ENCODE peak calls at places on chromosomes 6 and 20, in five cellular contexts. J, D, I, A and L are unnamed samples.

GRCh38 chr20:263701-264100 is 6.2 kb downstream of the DEFB132 start:
- DNase-seq in J (no peak), D (no peak), I (no peak), A (no peak), L (no peak)

GRCh38 chr6:157274116-157274470 is 49.2 kb downstream of the TMEM242 start:
- DNase-seq in J (no peak), D (no peak), I (no peak), A (no peak), L (no peak)

GRCh38 chr20:41540916-41541315 is 77.3 kb downstream of the CHD6 start:
- DNase-seq in J (no peak), D (no peak), I (no peak), A (no peak), L (no peak)

GRCh38 chr20:58712823-58713731 is 20.5 kb downstream of the NPEPL1 start:
- DNase-seq in J (no peak), D (no peak), I (no peak), A (peak; percentile 43), L (no peak)

GRCh38 chr6:55958790-55959189 is 83.4 kb upstream of the BMP5 start:
- DNase-seq in J (no peak), D (no peak), I (no peak), A (no peak), L (no peak)

GRCh38 chr6:168128006-168128630 is 49.1 kb upstream of the FRMD1 start:
- DNase-seq in J (no peak), D (no peak), I (no peak), A (peak; percentile 36), L (no peak)

GRCh38 chr20:42192321-42192720 is 574.1 kb upstream of the CHD6 start:
- DNase-seq in J (no peak), D (no peak), I (no peak), A (no peak), L (no peak)

GRCh38 chr6:157244175-157244574 is 79.1 kb downstream of the TMEM242 start:
- DNase-seq in J (peak; percentile 60), D (no peak), I (peak; percentile 63), A (no peak), L (no peak)

GRCh38 chr20:32556312-32557184 is 28.6 kb downstream of the NOL4L start:
- DNase-seq in J (no peak), D (no peak), I (no peak), A (no peak), L (no peak)

GRCh38 chr20:4064118-4064962 is 49.0 kb upstream of the RNF24 start:
- DNase-seq in J (peak; percentile 93), D (peak; percentile 65), I (peak; percentile 94), A (peak; percentile 80), L (no peak)

GRCh38 chr6:73548458-73549446 is 27.9 kb upstream of the EEF1A1 start:
- DNase-seq in J (no peak), D (no peak), I (no peak), A (no peak), L (no peak)

GRCh38 chr6:138692058-138692977 is 81.3 kb upstream of the CCDC28A start:
- DNase-seq in J (peak; percentile 50), D (peak; percentile 65), I (peak; percentile 71), A (peak; percentile 87), L (peak; percentile 72)

GRCh38 chr20:51861726-51862466 is 59.6 kb upstream of the SALL4 start:
- DNase-seq in J (no peak), D (peak; percentile 80), I (peak; percentile 41), A (no peak), L (no peak)

GRCh38 chr20:25290646-25291431 is 43.0 kb downstream of the PYGB start:
- DNase-seq in J (no peak), D (no peak), I (no peak), A (no peak), L (no peak)

GRCh38 chr6:27601668-27602254 is 128.9 kb upstream of the ZNF184 start:
- DNase-seq in J (no peak), D (peak; percentile 93), I (peak; percentile 28), A (peak; percentile 65), L (no peak)

GRCh38 chr6:127120787-127121636 is 2.5 kb downstream of the RSPO3 start:
- DNase-seq in J (peak; percentile 79), D (peak; percentile 87), I (peak; percentile 75), A (peak; percentile 89), L (peak; percentile 78)

GRCh38 chr6:37131960-37132253 is 38.0 kb upstream of the PIM1 start:
- DNase-seq in J (no peak), D (no peak), I (no peak), A (no peak), L (no peak)

GRCh38 chr20:58554541-58554940 is 39.3 kb upstream of the APCDD1L start:
- DNase-seq in J (no peak), D (no peak), I (no peak), A (no peak), L (no peak)

GRCh38 chr20:2865101-2865500 is 8.2 kb upstream of the PTPRA start:
- DNase-seq in J (no peak), D (no peak), I (no peak), A (no peak), L (no peak)

GRCh38 chr6:168841609-168842278 is 400.8 kb downstream of the SMOC2 start:
- DNase-seq in J (no peak), D (no peak), I (no peak), A (no peak), L (no peak)

GRCh38 chr20:38127011-38127621 is 38.0 kb downstream of the TGM2 start:
- DNase-seq in J (peak; percentile 83), D (no peak), I (peak; percentile 86), A (no peak), L (no peak)

GRCh38 chr20:53959849-53960585 is 110.4 kb downstream of the BCAS1 start:
- DNase-seq in J (no peak), D (no peak), I (peak; percentile 10), A (no peak), L (no peak)

GRCh38 chr20:32516583-32516982 is 68.5 kb downstream of the NOL4L start:
- DNase-seq in J (no peak), D (no peak), I (no peak), A (no peak), L (no peak)

GRCh38 chr6:42819803-42820508 is 38.1 kb downstream of the BICRAL start:
- DNase-seq in J (no peak), D (peak; percentile 63), I (peak; percentile 10), A (no peak), L (no peak)

GRCh38 chr6:130993292-130993765 is 69.7 kb downstream of the EPB41L2 start:
- DNase-seq in J (no peak), D (peak; percentile 95), I (no peak), A (no peak), L (no peak)

GRCh38 chr20:31484001-31484400 is 8.9 kb downstream of the REM1 start:
- DNase-seq in J (no peak), D (no peak), I (no peak), A (no peak), L (no peak)

GRCh38 chr20:60977896-60978295 is 274.2 kb upstream of the CDH4 start:
- DNase-seq in J (no peak), D (no peak), I (no peak), A (no peak), L (no peak)

DNA sequence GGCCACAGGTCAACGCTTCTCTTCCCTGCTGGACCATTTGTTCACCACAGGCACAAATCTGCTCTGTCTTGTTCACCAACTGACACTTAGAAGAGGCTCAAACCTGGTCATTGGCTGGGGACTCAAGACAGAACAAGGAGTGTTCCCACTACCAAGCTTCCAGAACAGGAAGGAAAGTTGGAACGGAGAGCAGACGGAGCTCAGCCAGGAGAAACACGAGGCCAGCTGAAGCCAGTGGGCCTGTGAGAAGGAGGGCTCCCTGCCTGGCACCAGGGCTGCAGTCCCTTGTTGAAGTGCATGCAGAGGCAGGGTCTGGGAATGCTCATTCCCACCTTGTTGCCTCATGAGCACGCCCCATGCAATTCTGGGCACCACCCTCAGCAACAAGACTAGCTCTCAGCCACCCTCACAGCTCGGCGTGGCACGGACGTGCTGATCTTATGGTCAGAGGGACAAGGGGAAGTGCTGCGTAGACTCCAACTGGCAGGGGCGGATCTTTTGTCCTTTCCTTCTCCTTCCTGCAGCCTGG is 236.6 kb upstream of the QKI start:
- DNase-seq in J (no peak), D (no peak), I (no peak), A (no peak), L (no peak)
- H2BK15ac ChIP-seq in J (no peak overlapping the region), D (no peak overlapping the region), I (no peak overlapping the region), A (peak overlapping the region; percentile 12), L (no peak overlapping the region)

DNA sequence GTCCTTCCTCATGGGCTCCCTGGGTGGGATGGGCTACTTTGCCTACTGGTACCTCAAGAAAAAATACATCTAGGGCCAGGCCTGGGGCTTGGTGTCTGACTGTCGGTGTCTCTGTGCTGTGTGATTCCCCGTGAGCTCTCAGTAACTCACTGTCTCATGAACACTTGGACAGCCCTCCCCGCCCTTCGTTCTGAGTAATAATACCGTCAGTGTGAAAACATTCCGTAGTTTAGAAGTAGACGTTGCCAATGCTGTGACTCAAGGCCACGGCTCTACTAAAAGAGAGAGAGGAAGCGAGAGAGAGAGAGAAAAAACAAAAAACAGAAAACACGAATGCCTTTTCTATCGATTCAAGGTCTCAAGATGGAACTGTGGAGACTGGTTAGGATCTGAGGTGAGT is 31.8 kb downstream of the FITM2 start:
- DNase-seq in J (peak; percentile 79), D (no peak), I (no peak), A (no peak), L (no peak)
- H3K27ac ChIP-seq in J (no peak overlapping the region), D (no peak overlapping the region), I (no peak overlapping the region), A (no peak overlapping the region), L (no peak overlapping the region)

GRCh38 chr6:146543211-146543939 is at the start of gene RAB32:
- DNase-seq in J (peak; percentile 95), D (peak; percentile 96), I (peak; percentile 95), A (peak; percentile 85), L (peak; percentile 80)

GRCh38 chr6:146544783-146545182 is 1.1 kb downstream of the RAB32 start:
- DNase-seq in J (peak; percentile 27), D (no peak), I (peak; percentile 39), A (no peak), L (no peak)

GRCh38 chr6:146546440-146546839 is 2.8 kb downstream of the RAB32 start:
- DNase-seq in J (peak; percentile 94), D (peak; percentile 75), I (peak; percentile 80), A (no peak), L (no peak)

GRCh38 chr6:146543940-146544661 is 468 bp downstream of the RAB32 start:
- DNase-seq in J (peak; percentile 38), D (peak; percentile 81), I (peak; percentile 73), A (peak; percentile 65), L (peak; percentile 27)

DNA sequence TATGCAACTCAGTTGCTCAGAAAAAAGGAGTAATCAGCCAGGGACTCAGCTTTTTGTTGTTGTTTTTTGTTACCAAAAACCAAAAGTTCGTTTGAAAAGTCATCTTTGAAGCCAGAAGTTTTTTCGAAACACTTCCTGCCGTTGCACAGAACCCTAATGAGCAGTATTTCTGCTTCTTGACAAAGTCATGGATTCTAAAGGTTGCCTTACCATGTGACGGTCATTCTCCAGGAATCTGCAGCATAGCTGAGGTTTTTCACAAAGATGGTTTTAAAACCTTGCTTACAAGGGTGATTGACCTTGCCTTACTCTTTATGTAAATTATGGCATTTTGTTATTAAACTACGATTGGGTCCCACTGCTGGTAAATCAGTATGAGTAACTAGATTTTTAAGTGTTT is 2.0 kb downstream of the RAB32 start:
- DNase-seq in J (peak; percentile 84), D (peak; percentile 35), I (peak; percentile 72), A (no peak), L (no peak)
- H3K4me3 ChIP-seq in J (peak overlapping the region; percentile 76), D (no peak overlapping the region), I (peak overlapping the region; percentile 90), A (no peak overlapping the region), L (no peak overlapping the region)

DNA sequence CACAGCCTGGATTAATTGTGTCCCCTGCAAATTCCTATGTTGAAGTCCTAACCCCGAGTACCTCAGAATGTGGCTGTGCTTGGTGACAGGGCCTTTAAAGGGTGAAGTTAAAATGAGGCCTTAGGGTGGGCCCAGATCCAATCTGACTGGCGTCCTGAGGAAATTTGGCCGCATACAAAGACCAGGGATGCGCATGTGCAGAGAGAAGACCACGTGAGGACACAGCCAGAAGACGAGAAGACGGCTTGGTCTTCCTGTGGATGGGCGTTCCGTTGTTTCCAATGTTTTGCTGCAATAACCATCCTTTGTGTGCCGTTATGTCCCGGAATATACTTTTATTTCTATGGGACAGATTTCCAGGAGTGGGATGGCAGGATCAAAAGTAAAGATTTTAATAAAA is 40.9 kb upstream of the SLC22A2 start:
- DNase-seq in J (no peak), D (no peak), I (no peak), A (no peak), L (no peak)
- H2BK15ac ChIP-seq in J (no peak overlapping the region), D (no peak overlapping the region), I (no peak overlapping the region), A (no peak overlapping the region), L (no peak overlapping the region)